ENCODE peak calls at places on chromosome 17, in four cellular contexts. One of them, this sample, is unnamed.

GRCh38 chr17:82782657-82783207 is 30.9 kb downstream of the TBCD start:
- DNase-seq in naive thymus-derived CD4-positive, alpha-beta T cell: no peak
- DNase-seq in uterus: no peak
- DNase-seq in testis: no peak
- DNase-seq in this sample: no peak

GRCh38 chr17:60396412-60396811 is 4.5 kb upstream of the USP32 start:
- DNase-seq in naive thymus-derived CD4-positive, alpha-beta T cell: no peak
- DNase-seq in uterus: no peak
- DNase-seq in testis: no peak
- DNase-seq in this sample: no peak

GRCh38 chr17:73924083-73924482 is 279.4 kb upstream of the RPL38 start:
- DNase-seq in naive thymus-derived CD4-positive, alpha-beta T cell: no peak
- DNase-seq in uterus: no peak
- DNase-seq in testis: no peak
- DNase-seq in this sample: no peak

GRCh38 chr17:40496634-40497420 is 4.6 kb downstream of the TNS4 start:
- DNase-seq in naive thymus-derived CD4-positive, alpha-beta T cell: no peak
- DNase-seq in uterus: no peak
- DNase-seq in testis: no peak
- DNase-seq in this sample: no peak

GRCh38 chr17:69406906-69407305 is 7.6 kb upstream of the MAP2K6 start:
- DNase-seq in naive thymus-derived CD4-positive, alpha-beta T cell: no peak
- DNase-seq in uterus: no peak
- DNase-seq in testis: no peak
- DNase-seq in this sample: no peak

GRCh38 chr17:5023588-5024147 is 11.6 kb downstream of the SLC52A1 start:
- DNase-seq in naive thymus-derived CD4-positive, alpha-beta T cell: no peak
- DNase-seq in uterus: no peak
- DNase-seq in testis: no peak
- DNase-seq in this sample: no peak

GRCh38 chr17:35022536-35023063 is 40.9 kb downstream of the RFFL start:
- DNase-seq in naive thymus-derived CD4-positive, alpha-beta T cell: peak; percentile 54
- DNase-seq in uterus: peak; percentile 64
- DNase-seq in testis: peak; percentile 23
- DNase-seq in this sample: peak; percentile 86

GRCh38 chr17:2212328-2212981 is 91.1 kb downstream of the SMG6 start:
- DNase-seq in naive thymus-derived CD4-positive, alpha-beta T cell: no peak
- DNase-seq in uterus: peak; percentile 74
- DNase-seq in testis: peak; percentile 46
- DNase-seq in this sample: peak; percentile 54

GRCh38 chr17:13572581-13572980 is 29.1 kb downstream of the HS3ST3A1 start:
- DNase-seq in naive thymus-derived CD4-positive, alpha-beta T cell: no peak
- DNase-seq in uterus: no peak
- DNase-seq in testis: no peak
- DNase-seq in this sample: no peak

GRCh38 chr17:21289902-21290571 is 5.5 kb downstream of the MAP2K3 start:
- DNase-seq in naive thymus-derived CD4-positive, alpha-beta T cell: no peak
- DNase-seq in uterus: no peak
- DNase-seq in testis: no peak
- DNase-seq in this sample: no peak

GRCh38 chr17:35716897-35717839 is 14.3 kb upstream of the RASL10B start:
- DNase-seq in naive thymus-derived CD4-positive, alpha-beta T cell: no peak
- DNase-seq in uterus: no peak
- DNase-seq in testis: peak; percentile 40
- DNase-seq in this sample: no peak

GRCh38 chr17:4485676-4486646 is 12.7 kb upstream of the SPNS2 start:
- DNase-seq in naive thymus-derived CD4-positive, alpha-beta T cell: peak; percentile 49
- DNase-seq in uterus: no peak
- DNase-seq in testis: no peak
- DNase-seq in this sample: no peak

GRCh38 chr17:2064511-2064910 is 9.6 kb downstream of the HIC1 start:
- DNase-seq in naive thymus-derived CD4-positive, alpha-beta T cell: no peak
- DNase-seq in uterus: peak; percentile 34
- DNase-seq in testis: no peak
- DNase-seq in this sample: no peak

GRCh38 chr17:34979650-34980352 is 511 bp upstream of the LIG3 start:
- DNase-seq in naive thymus-derived CD4-positive, alpha-beta T cell: no peak
- DNase-seq in uterus: no peak
- DNase-seq in testis: no peak
- DNase-seq in this sample: no peak

GRCh38 chr17:47279062-47279801 is 25.6 kb downstream of the ITGB3 start:
- DNase-seq in naive thymus-derived CD4-positive, alpha-beta T cell: no peak
- DNase-seq in uterus: peak; percentile 84
- DNase-seq in testis: no peak
- DNase-seq in this sample: peak; percentile 55

GRCh38 chr17:40993856-40994255 is at the start of gene KRTAP3-3:
- DNase-seq in naive thymus-derived CD4-positive, alpha-beta T cell: no peak
- DNase-seq in uterus: no peak
- DNase-seq in testis: no peak
- DNase-seq in this sample: no peak

DNA sequence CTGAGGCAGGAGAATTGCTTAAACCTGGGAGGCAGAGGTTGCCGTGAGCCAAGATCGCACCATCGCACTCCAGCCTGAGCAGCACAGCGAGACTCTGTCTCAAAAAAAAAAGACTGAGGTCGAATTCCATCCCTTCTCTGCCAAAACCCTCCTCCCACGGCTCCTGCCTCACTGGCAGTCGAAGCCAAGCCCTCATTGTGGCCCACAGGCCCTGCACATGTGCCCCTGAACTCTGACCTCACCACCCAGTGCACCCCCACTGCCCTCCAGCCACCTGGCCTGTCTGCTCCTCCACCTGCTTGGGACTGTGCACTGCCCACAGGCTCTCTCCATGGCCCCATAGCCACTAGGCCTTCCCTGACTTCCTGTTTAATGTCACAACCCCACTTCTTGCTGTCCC is 7.0 kb downstream of the MYO15A start:
- DNase-seq in naive thymus-derived CD4-positive, alpha-beta T cell: no peak
- DNase-seq in uterus: no peak
- DNase-seq in testis: no peak
- DNase-seq in this sample: no peak
- H3K4me3 ChIP-seq in naive thymus-derived CD4-positive, alpha-beta T cell: no peak overlapping the region
- H3K4me3 ChIP-seq in uterus: no peak overlapping the region
- H3K4me3 ChIP-seq in testis: no peak overlapping the region
- H3K4me3 ChIP-seq in this sample: no peak overlapping the region

GRCh38 chr17:7574176-7574953 is 5.1 kb upstream of the CD68 start:
- DNase-seq in naive thymus-derived CD4-positive, alpha-beta T cell: no peak
- DNase-seq in uterus: no peak
- DNase-seq in testis: no peak
- DNase-seq in this sample: no peak
- H3K4me1 ChIP-seq in naive thymus-derived CD4-positive, alpha-beta T cell: peaks cover 25% of the 10 kb centered on the region
- H3K4me1 ChIP-seq in uterus: no peaks in the 10 kb centered on the region
- H3K4me1 ChIP-seq in testis: peaks cover 21% of the 10 kb centered on the region
- H3K4me1 ChIP-seq in this sample: peaks cover 32% of the 10 kb centered on the region

GRCh38 chr17:45413498-45413923 is 19.2 kb downstream of the ARHGAP27 start:
- DNase-seq in naive thymus-derived CD4-positive, alpha-beta T cell: no peak
- DNase-seq in uterus: no peak
- DNase-seq in testis: peak; percentile 18
- DNase-seq in this sample: no peak
- H3K27ac ChIP-seq in naive thymus-derived CD4-positive, alpha-beta T cell: no peak overlapping the region
- H3K27ac ChIP-seq in uterus: no peak overlapping the region
- H3K27ac ChIP-seq in testis: no peak overlapping the region
- H3K27ac ChIP-seq in this sample: no peak overlapping the region

DNA sequence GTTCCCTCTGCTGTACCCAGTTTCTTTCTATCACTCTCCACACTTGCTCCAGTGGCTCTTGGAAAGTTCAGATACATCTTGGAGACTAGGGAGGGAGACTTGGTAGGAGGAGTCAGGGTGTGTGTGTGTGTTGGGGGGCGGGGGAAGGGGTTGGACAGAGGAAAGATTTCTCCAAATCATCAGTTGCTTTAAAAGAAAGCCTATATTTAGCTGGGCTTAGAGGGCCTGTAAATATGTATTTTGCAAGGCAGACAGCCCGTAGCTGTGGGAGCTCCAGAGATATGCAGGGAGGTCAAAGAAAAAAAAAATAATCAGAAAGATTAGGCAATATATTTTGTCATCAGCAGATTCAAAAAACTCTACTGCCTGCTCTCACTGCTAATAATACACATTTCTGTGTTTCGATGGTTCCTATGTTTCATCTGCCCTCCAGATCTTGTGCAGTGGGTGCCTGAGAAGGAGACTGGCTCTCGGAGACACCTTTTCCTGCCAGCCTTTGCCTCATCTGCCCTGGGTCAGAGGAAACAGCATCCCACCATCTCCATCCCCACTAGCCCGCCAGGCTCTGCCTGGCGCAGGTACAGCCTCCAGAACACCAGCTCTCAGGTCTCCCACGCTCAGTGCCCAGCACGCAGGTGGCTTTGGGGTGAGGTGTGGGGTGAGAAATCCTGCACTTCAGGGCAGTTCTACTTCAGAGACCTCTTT is 4.8 kb upstream of the PPP1R9B start:
- DNase-seq in naive thymus-derived CD4-positive, alpha-beta T cell: no peak
- DNase-seq in uterus: peak; percentile 70
- DNase-seq in testis: peak; percentile 60
- DNase-seq in this sample: peak; percentile 63
- H3K4me3 ChIP-seq in naive thymus-derived CD4-positive, alpha-beta T cell: no peak overlapping the region
- H3K4me3 ChIP-seq in uterus: no peak overlapping the region
- H3K4me3 ChIP-seq in testis: no peak overlapping the region
- H3K4me3 ChIP-seq in this sample: peak overlapping the region; percentile 35

GRCh38 chr17:64387145-64387473 is 3.6 kb downstream of the PECAM1 start:
- DNase-seq in naive thymus-derived CD4-positive, alpha-beta T cell: no peak
- DNase-seq in uterus: no peak
- DNase-seq in testis: no peak
- DNase-seq in this sample: no peak
- H3K4me1 ChIP-seq in naive thymus-derived CD4-positive, alpha-beta T cell: peaks cover 19% of the 10 kb centered on the region
- H3K4me1 ChIP-seq in uterus: no peaks in the 10 kb centered on the region
- H3K4me1 ChIP-seq in testis: peaks cover 20% of the 10 kb centered on the region
- H3K4me1 ChIP-seq in this sample: peaks cover 14% of the 10 kb centered on the region

GRCh38 chr17:81518785-81519283 is 6.2 kb upstream of the ACTG1 start:
- DNase-seq in naive thymus-derived CD4-positive, alpha-beta T cell: no peak
- DNase-seq in uterus: peak; percentile 49
- DNase-seq in testis: no peak
- DNase-seq in this sample: no peak
- H3K27ac ChIP-seq in naive thymus-derived CD4-positive, alpha-beta T cell: peak overlapping the region; percentile 52
- H3K27ac ChIP-seq in uterus: peak overlapping the region; percentile 100
- H3K27ac ChIP-seq in testis: no peak overlapping the region
- H3K27ac ChIP-seq in this sample: peak overlapping the region; percentile 100